ENCODE peak calls at places on chromosomes 16 and 17, in four cellular contexts. E is epithelial cell of esophagus, O is hepatocyte, S is GM10248. V is an unnamed sample.

GRCh38 chr16:16884451-16884850 is 505.5 kb downstream of the NPIPA7 start:
- DNase-seq in O (no peak), S (no peak), E (no peak), V (no peak)

GRCh38 chr16:29320274-29320999 is 86.1 kb downstream of the NPIPB11 start:
- DNase-seq in E (no peak), O (no peak), S (no peak), V (no peak)

GRCh38 chr16:63592852-63593251 is 1529.0 kb downstream of the CDH11 start:
- DNase-seq in E (no peak), O (no peak), S (no peak), V (no peak)

GRCh38 chr17:8004899-8005298 is 2.5 kb downstream of the GUCY2D start:
- DNase-seq in E (peak; percentile 46), O (no peak), S (no peak), V (no peak)

GRCh38 chr16:58306327-58306726 is 11.5 kb upstream of the PRSS54 start:
- DNase-seq in O (peak; percentile 23), S (no peak), E (peak; percentile 78), V (peak; percentile 45)

GRCh38 chr17:58060596-58061191 is 22.5 kb upstream of the DYNLL2 start:
- DNase-seq in O (peak; percentile 22), S (no peak), E (peak; percentile 55), V (no peak)

GRCh38 chr17:44637066-44637465 is 19.2 kb upstream of the MEIOC start:
- DNase-seq in S (no peak), O (no peak), E (no peak), V (no peak)

GRCh38 chr16:24539850-24540484 is 601 bp downstream of the RBBP6 start:
- DNase-seq in O (peak; percentile 74), E (peak; percentile 54), S (no peak), V (peak; percentile 54)

GRCh38 chr16:64589836-64590235 is 532.0 kb downstream of the CDH11 start:
- DNase-seq in E (peak; percentile 78), S (no peak), O (no peak), V (no peak)

GRCh38 chr17:48054238-48055185 is 6.4 kb downstream of the NFE2L1 start:
- DNase-seq in O (peak; percentile 89), S (no peak), E (peak; percentile 98), V (peak; percentile 70)

GRCh38 chr17:29238133-29238850 is 8.4 kb upstream of the CRYBA1 start:
- DNase-seq in O (no peak), S (no peak), E (no peak), V (no peak)

GRCh38 chr16:85172465-85173071 is 60.3 kb upstream of the CIBAR2 start:
- DNase-seq in S (no peak), E (peak; percentile 18), O (no peak), V (no peak)
- TF ChIP-seq CTCF in S (peak; percentile 45), E (peak; percentile 23), O (peak; percentile 32), V (no peak)

GRCh38 chr16:5347561-5347960 is 250.0 kb upstream of the EEF2KMT start:
- DNase-seq in O (no peak), S (no peak), E (no peak), V (no peak)
- TF ChIP-seq CTCF in O (no peak), S (no peak), E (no peak), V (no peak)

GRCh38 chr17:74785096-74785980 is 9.2 kb upstream of the NAT9 start:
- DNase-seq in E (peak; percentile 67), S (no peak), O (no peak), V (no peak)
- TF ChIP-seq CTCF in E (no peak), S (no peak), O (no peak), V (no peak)

DNA sequence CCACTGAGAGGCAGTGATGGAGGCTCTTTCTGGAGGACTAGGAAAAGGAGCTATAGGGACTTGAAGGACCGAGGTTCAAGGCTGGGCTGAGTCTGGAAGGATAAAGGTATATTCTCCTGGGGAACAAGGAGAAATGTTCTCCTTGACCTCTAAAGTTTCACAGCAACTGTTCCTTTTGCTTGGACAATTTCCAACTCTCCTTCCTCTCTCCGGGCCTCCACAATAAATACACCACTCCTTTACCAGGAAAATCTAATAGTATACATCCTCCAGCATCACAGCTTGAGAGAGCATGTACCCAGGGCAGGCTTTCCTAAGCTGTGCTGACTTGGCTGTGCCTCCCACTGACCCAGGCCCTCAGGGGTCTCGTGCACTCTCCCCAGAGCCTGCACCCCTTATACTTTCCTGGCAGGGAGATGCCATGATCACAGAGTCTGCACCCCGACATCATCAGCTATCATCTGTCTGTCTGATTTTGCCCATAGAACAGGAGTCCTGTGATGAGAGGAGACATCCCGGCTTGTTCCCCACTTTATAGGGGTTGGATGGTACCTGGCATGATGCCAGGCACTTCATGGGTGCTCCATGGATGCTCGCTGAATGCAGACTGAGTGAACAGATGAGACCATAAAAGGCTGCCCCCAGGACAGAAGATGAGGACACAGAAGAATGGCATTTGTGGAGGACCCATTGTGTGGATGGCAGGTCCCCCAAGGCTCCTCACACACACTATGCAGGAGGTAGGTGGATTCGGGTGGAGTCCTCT is 582.6 kb upstream of the CDH5 start:
- DNase-seq in O (no peak), E (no peak), S (no peak), V (no peak)
- TF ChIP-seq CTCF in O (no peak), E (no peak), S (no peak), V (no peak)